ENCODE peak calls at places on chromosomes 6 and 20, in five cellular contexts. V is WERI-Rb-1, M is Panc1, Z is cardiac muscle cell, T is neuronal stem cell. H is an unnamed sample.

GRCh38 chr6:153208706-153209105 is 77.6 kb upstream of the RGS17 start:
- DNase-seq in Z (no peak), T (no peak), M (no peak), V (peak; percentile 58), H (no peak)

GRCh38 chr6:3596736-3597135 is 139.9 kb upstream of the SLC22A23 start:
- DNase-seq in T (no peak), Z (no peak), M (no peak), V (no peak), H (no peak)

GRCh38 chr6:53623497-53623896 is 42.1 kb downstream of the KLHL31 start:
- DNase-seq in Z (no peak), V (no peak), T (no peak), M (no peak), H (no peak)

GRCh38 chr6:139877828-139878405 is 503.5 kb upstream of the CITED2 start:
- DNase-seq in Z (no peak), V (no peak), T (no peak), M (no peak), H (no peak)

GRCh38 chr6:129302671-129303070 is 407.3 kb downstream of the ARHGAP18 start:
- DNase-seq in V (no peak), Z (no peak), T (no peak), M (no peak), H (no peak)

GRCh38 chr6:26172496-26172958 is 85.3 kb downstream of the HFE start:
- DNase-seq in V (no peak), Z (peak; percentile 24), M (no peak), T (no peak), H (no peak)

GRCh38 chr6:27428502-27428901 is 39.9 kb downstream of the ZNF391 start:
- DNase-seq in M (no peak), T (no peak), Z (no peak), V (no peak), H (no peak)

GRCh38 chr6:159915397-159915796 is 24.6 kb downstream of the MAS1 start:
- DNase-seq in Z (no peak), V (no peak), M (no peak), T (no peak), H (no peak)

GRCh38 chr20:4916991-4917881 is 84.1 kb downstream of the SLC23A2 start:
- DNase-seq in T (no peak), V (no peak), Z (no peak), M (no peak), H (no peak)

GRCh38 chr6:109224107-109224875 is 129.0 kb downstream of the CEP57L1 start:
- DNase-seq in Z (no peak), T (no peak), V (no peak), M (no peak), H (no peak)

GRCh38 chr6:42296614-42297013 is 79.0 kb upstream of the MRPS10 start:
- DNase-seq in T (no peak), M (no peak), V (no peak), Z (no peak), H (no peak)

GRCh38 chr6:3902786-3903648 is 53.8 kb downstream of the FAM50B start:
- DNase-seq in Z (no peak), M (no peak), V (no peak), T (no peak), H (no peak)

GRCh38 chr6:80938131-80938530 is 814.4 kb downstream of the TENT5A start:
- DNase-seq in M (no peak), T (no peak), Z (no peak), V (no peak), H (no peak)

GRCh38 chr6:80939480-80939879 is 813.0 kb downstream of the TENT5A start:
- DNase-seq in V (no peak), Z (no peak), M (no peak), T (no peak), H (no peak)

GRCh38 chr6:80939936-80940335 is 812.5 kb downstream of the TENT5A start:
- DNase-seq in V (no peak), T (no peak), M (no peak), Z (no peak), H (no peak)
- H3K9me3 ChIP-seq in V (no peaks in the 10 kb centered on the region), T (no peaks in the 10 kb centered on the region), M (no peaks in the 10 kb centered on the region), Z (no peaks in the 10 kb centered on the region), H (no peaks in the 10 kb centered on the region)

GRCh38 chr6:170182781-170183120 is 108.1 kb downstream of the DLL1 start:
- DNase-seq in T (no peak), V (no peak), M (no peak), Z (no peak), H (no peak)
- H3K9me3 ChIP-seq in T (no peaks in the 10 kb centered on the region), V (no peaks in the 10 kb centered on the region), M (no peaks in the 10 kb centered on the region), Z (no peaks in the 10 kb centered on the region), H (no peaks in the 10 kb centered on the region)

DNA sequence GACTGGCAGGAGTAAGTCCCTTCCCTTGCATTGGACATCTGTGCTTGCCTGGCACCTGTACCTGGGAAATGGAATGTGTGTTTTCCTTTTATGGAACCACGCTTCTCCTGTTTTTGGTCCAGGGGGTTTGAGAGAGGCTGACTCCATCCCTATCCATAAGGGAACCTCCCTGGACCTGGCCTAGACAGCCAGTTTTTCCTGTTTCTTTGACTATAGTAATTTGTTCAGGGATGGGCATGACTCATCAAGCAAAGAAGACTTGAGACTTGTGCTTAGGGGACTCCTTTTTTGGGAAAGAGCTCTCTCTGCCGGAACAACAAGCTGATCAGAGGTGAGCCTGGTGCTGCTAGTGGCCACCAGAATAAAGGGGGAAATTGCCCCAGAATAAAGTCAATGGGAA is 393.8 kb downstream of the CDH26 start:
- DNase-seq in M (no peak), T (no peak), V (no peak), Z (no peak), H (no peak)
- H3K9me3 ChIP-seq in M (no peaks in the 10 kb centered on the region), T (no peaks in the 10 kb centered on the region), V (no peaks in the 10 kb centered on the region), Z (no peaks in the 10 kb centered on the region), H (no peaks in the 10 kb centered on the region)

GRCh38 chr20:61922411-61922810 is 143.3 kb downstream of the TAF4 start:
- DNase-seq in Z (no peak), V (no peak), M (no peak), T (no peak), H (no peak)
- H3K9me3 ChIP-seq in Z (no peaks in the 10 kb centered on the region), V (no peaks in the 10 kb centered on the region), M (no peaks in the 10 kb centered on the region), T (no peaks in the 10 kb centered on the region), H (no peaks in the 10 kb centered on the region)

GRCh38 chr20:49284818-49285217 is 7.0 kb upstream of the ZNFX1 start:
- DNase-seq in Z (no peak), V (no peak), M (no peak), T (no peak), H (no peak)
- H3K9me3 ChIP-seq in Z (no peaks in the 10 kb centered on the region), V (peaks cover 12% of the 10 kb centered on the region), M (no peaks in the 10 kb centered on the region), T (peaks cover 87% of the 10 kb centered on the region), H (peaks cover 85% of the 10 kb centered on the region)

H was measured in T-helper 17 cell.